ENCODE peak calls at places on chromosomes 16 and 17, in five cellular contexts. F is AG04449, O is GDM1, Z is globus pallidus, T is HL-60. W is an unnamed sample.

GRCh38 chr16:57044931-57045693 is 47.3 kb upstream of the CPNE2 start:
- DNase-seq in O (no peak), T (no peak), F (no peak), Z (no peak), W (no peak)

GRCh38 chr16:84726079-84726669 is 26.4 kb downstream of the USP10 start:
- DNase-seq in F (no peak), T (peak; percentile 71), Z (peak; percentile 82), O (peak; percentile 47), W (peak; percentile 96)

GRCh38 chr17:3884188-3884587 is 8.7 kb downstream of the CAMKK1 start:
- DNase-seq in Z (no peak), O (no peak), F (no peak), T (no peak), W (no peak)

GRCh38 chr17:4440690-4441686 is 7.2 kb downstream of the SPNS3 start:
- DNase-seq in T (no peak), F (no peak), Z (no peak), O (no peak), W (no peak)

GRCh38 chr17:79608729-79609039 is 2.2 kb downstream of the RBFOX3 start:
- DNase-seq in O (no peak), F (no peak), Z (no peak), T (no peak), W (no peak)

GRCh38 chr17:8108972-8109668 is 9.2 kb downstream of the ALOXE3 start:
- DNase-seq in O (no peak), T (no peak), F (no peak), Z (no peak), W (no peak)

GRCh38 chr16:87930456-87930855 is 5.9 kb downstream of the CA5A start:
- DNase-seq in F (no peak), T (no peak), O (no peak), Z (no peak), W (no peak)

GRCh38 chr17:63446981-63447687 is 1.0 kb upstream of the CYB561 start:
- DNase-seq in O (peak; percentile 95), T (no peak), F (no peak), Z (no peak), W (peak; percentile 58)

GRCh38 chr16:78108451-78108850 is 9.0 kb downstream of the WWOX start:
- DNase-seq in T (no peak), Z (no peak), O (no peak), F (no peak), W (no peak)

GRCh38 chr17:19703106-19703775 is 13.1 kb downstream of the SLC47A2 start:
- DNase-seq in T (no peak), Z (no peak), F (no peak), O (no peak), W (no peak)

GRCh38 chr17:20264996-20265395 is 202.3 kb downstream of the LGALS9B start:
- DNase-seq in T (no peak), F (no peak), Z (no peak), O (no peak), W (no peak)

GRCh38 chr16:3458852-3459361 is 15.4 kb downstream of the NAA60 start:
- DNase-seq in F (no peak), Z (no peak), O (no peak), T (no peak), W (peak; percentile 80)

GRCh38 chr17:82399030-82399429 is 19.1 kb upstream of the HEXD start:
- DNase-seq in Z (no peak), F (peak; percentile 33), T (no peak), O (no peak), W (no peak)

GRCh38 chr16:57304169-57305061 is 19.9 kb upstream of the PLLP start:
- DNase-seq in Z (no peak), O (no peak), F (peak; percentile 54), T (no peak), W (peak; percentile 72)

GRCh38 chr17:72122668-72123495 is 2.1 kb downstream of the SOX9 start:
- DNase-seq in F (no peak), Z (no peak), O (no peak), T (no peak), W (peak; percentile 62)

GRCh38 chr17:36608794-36609497 is 7.6 kb downstream of the MRM1 start:
- DNase-seq in Z (no peak), T (peak; percentile 59), O (no peak), F (no peak), W (peak; percentile 45)

GRCh38 chr16:77881355-77882003 is 93.1 kb downstream of the VAT1L start:
- DNase-seq in T (no peak), O (no peak), Z (no peak), F (no peak), W (no peak)

GRCh38 chr16:50103764-50104163 is 38.0 kb downstream of the HEATR3 start:
- DNase-seq in O (no peak), Z (no peak), T (peak; percentile 47), F (peak; percentile 31), W (no peak)

GRCh38 chr17:17605747-17606083 is 14.2 kb upstream of the PEMT start:
- DNase-seq in T (no peak), Z (no peak), O (no peak), F (no peak), W (no peak)

GRCh38 chr16:59698341-59698979 is 964.3 kb upstream of the GOT2 start:
- DNase-seq in T (no peak), F (no peak), O (no peak), Z (no peak), W (no peak)

GRCh38 chr16:64419832-64420231 is 702.0 kb downstream of the CDH11 start:
- DNase-seq in T (no peak), Z (no peak), F (no peak), O (no peak), W (no peak)

GRCh38 chr16:50244504-50245416 is 21.6 kb upstream of the ADCY7 start:
- DNase-seq in T (no peak), F (no peak), Z (no peak), O (no peak), W (peak; percentile 21)

GRCh38 chr17:27471321-27472269 is 15.3 kb downstream of the KSR1 start:
- DNase-seq in O (no peak), F (no peak), Z (no peak), T (no peak), W (no peak)

W was measured in colonic mucosa.